ENCODE peak calls at places on chromosomes 5 and 9, in nine cellular contexts. H, N, J, X, Q, S, R, D and Y are unnamed samples.

GRCh38 chr9:93452710-93453046 is 703 bp downstream of the FAM120AOS start:
- DNase-seq in H (no peak), N (no peak), J (peak; percentile 46), X (no peak), Q (no peak), S (no peak), R (no peak), D (peak; percentile 45), Y (no peak)

GRCh38 chr9:133049043-133049442 is 12.7 kb upstream of the CEL start:
- DNase-seq in H (no peak), N (no peak), J (no peak), X (no peak), Q (no peak), S (no peak), R (no peak), D (no peak), Y (no peak)

GRCh38 chr9:136081113-136081825 is 13.8 kb downstream of the NACC2 start:
- DNase-seq in H (no peak), N (no peak), J (no peak), X (no peak), Q (no peak), S (no peak), R (no peak), D (no peak), Y (no peak)

GRCh38 chr5:176394881-176395675 is 6.5 kb downstream of the HIGD2A start:
- DNase-seq in H (no peak), N (no peak), J (no peak), X (no peak), Q (no peak), S (no peak), R (no peak), D (no peak), Y (no peak)

GRCh38 chr9:37511006-37511714 is 25.4 kb downstream of the POLR1E start:
- DNase-seq in H (no peak), N (no peak), J (no peak), X (peak; percentile 47), Q (peak; percentile 74), S (no peak), R (peak; percentile 22), D (no peak), Y (no peak)

GRCh38 chr5:132052520-132052919 is 7.9 kb upstream of the IL3 start:
- DNase-seq in H (no peak), N (peak; percentile 6), J (no peak), X (no peak), Q (no peak), S (no peak), R (no peak), D (no peak), Y (no peak)

GRCh38 chr5:127851964-127852363 is 148.8 kb downstream of the CCDC192 start:
- DNase-seq in H (no peak), N (no peak), J (no peak), X (no peak), Q (no peak), S (no peak), R (no peak), D (no peak), Y (no peak)

GRCh38 chr5:159515909-159516415 is 185.7 kb upstream of the IL12B start:
- DNase-seq in H (peak; percentile 49), N (peak; percentile 52), J (peak; percentile 88), X (peak; percentile 79), Q (peak; percentile 81), S (peak; percentile 52), R (peak; percentile 52), D (peak; percentile 80), Y (peak; percentile 13)

GRCh38 chr5:77181596-77182304 is 28.7 kb upstream of the PDE8B start:
- DNase-seq in H (no peak), N (no peak), J (no peak), X (no peak), Q (no peak), S (no peak), R (no peak), D (no peak), Y (no peak)

GRCh38 chr5:172696171-172696849 is 55.2 kb downstream of the NEURL1B start:
- DNase-seq in H (no peak), N (no peak), J (no peak), X (no peak), Q (no peak), S (no peak), R (no peak), D (no peak), Y (no peak)

GRCh38 chr5:76477061-76477460 is 74.0 kb downstream of the IQGAP2 start:
- DNase-seq in H (no peak), N (no peak), J (no peak), X (no peak), Q (no peak), S (no peak), R (no peak), D (no peak), Y (no peak)

GRCh38 chr5:175284806-175285205 is 159.2 kb downstream of the DRD1 start:
- DNase-seq in H (no peak), N (no peak), J (no peak), X (no peak), Q (no peak), S (no peak), R (no peak), D (no peak), Y (no peak)

GRCh38 chr5:93532370-93532769 is 48.6 kb downstream of the NR2F1-AS1 start:
- DNase-seq in H (no peak), N (peak; percentile 81), J (no peak), X (no peak), Q (no peak), S (no peak), R (peak; percentile 77), D (no peak), Y (no peak)

GRCh38 chr9:96448546-96449170 is 1.3 kb upstream of the HABP4 start:
- DNase-seq in H (no peak), N (no peak), J (no peak), X (no peak), Q (no peak), S (no peak), R (no peak), D (no peak), Y (no peak)

GRCh38 chr5:120545951-120546350 is 81.9 kb downstream of the PRR16 start:
- DNase-seq in H (no peak), N (no peak), J (no peak), X (no peak), Q (no peak), S (no peak), R (no peak), D (no peak), Y (no peak)

GRCh38 chr5:39648539-39649200 is 223.9 kb upstream of the DAB2 start:
- DNase-seq in H (no peak), N (peak; percentile 52), J (no peak), X (no peak), Q (no peak), S (no peak), R (peak; percentile 29), D (no peak), Y (no peak)

GRCh38 chr5:74839228-74839627 is 27.0 kb downstream of the FAM169A start:
- DNase-seq in H (no peak), N (no peak), J (no peak), X (no peak), Q (no peak), S (no peak), R (no peak), D (no peak), Y (no peak)

GRCh38 chr9:123263227-123263626 is 5.2 kb downstream of the STRBP start:
- DNase-seq in H (no peak), N (no peak), J (no peak), X (no peak), Q (no peak), S (no peak), R (no peak), D (no peak), Y (no peak)

GRCh38 chr9:114060711-114061110 is 17.4 kb downstream of the AMBP start:
- DNase-seq in H (no peak), N (no peak), J (no peak), X (no peak), Q (no peak), S (no peak), R (no peak), D (peak; percentile 22), Y (no peak)

GRCh38 chr9:106980551-106981101 is 117.7 kb downstream of the ZNF462 start:
- DNase-seq in H (no peak), N (no peak), J (no peak), X (no peak), Q (no peak), S (no peak), R (peak; percentile 36), D (no peak), Y (no peak)

GRCh38 chr9:113992276-113992951 is 85.7 kb downstream of the AMBP start:
- DNase-seq in H (no peak), N (peak; percentile 79), J (no peak), X (no peak), Q (no peak), S (no peak), R (no peak), D (no peak), Y (no peak)

GRCh38 chr9:120571443-120572257 is 8.3 kb downstream of the CDK5RAP2 start:
- DNase-seq in H (no peak), N (peak; percentile 57), J (no peak), X (no peak), Q (no peak), S (no peak), R (no peak), D (no peak), Y (no peak)

GRCh38 chr9:129838707-129839259 is 3.5 kb downstream of the USP20 start:
- DNase-seq in H (no peak), N (no peak), J (peak; percentile 52), X (no peak), Q (no peak), S (no peak), R (peak; percentile 96), D (peak; percentile 64), Y (no peak)

GRCh38 chr5:134508521-134509195 is 16.8 kb upstream of the JADE2 start:
- DNase-seq in H (no peak), N (no peak), J (no peak), X (no peak), Q (no peak), S (no peak), R (no peak), D (no peak), Y (no peak)

GRCh38 chr5:16617272-16617973 is 626 bp upstream of the RETREG1 start:
- DNase-seq in H (peak; percentile 39), N (no peak), J (peak; percentile 64), X (no peak), Q (no peak), S (peak; percentile 36), R (no peak), D (peak; percentile 71), Y (no peak)

GRCh38 chr5:180142008-180142803 is 66.8 kb downstream of the RASGEF1C start:
- DNase-seq in H (no peak), N (no peak), J (no peak), X (peak; percentile 2), Q (no peak), S (no peak), R (no peak), D (peak; percentile 35), Y (no peak)

GRCh38 chr5:92581690-92582089 is 999.3 kb downstream of the NR2F1-AS1 start:
- DNase-seq in H (no peak), N (no peak), J (no peak), X (no peak), Q (no peak), S (no peak), R (no peak), D (no peak), Y (no peak)

GRCh38 chr9:126219166-126219565 is 107.5 kb upstream of the MVB12B start:
- DNase-seq in H (no peak), N (no peak), J (no peak), X (no peak), Q (no peak), S (no peak), R (no peak), D (no peak), Y (no peak)

GRCh38 chr9:126624453-126624872 is 10.7 kb downstream of the LMX1B start:
- DNase-seq in H (no peak), N (no peak), J (no peak), X (no peak), Q (no peak), S (no peak), R (no peak), D (no peak), Y (no peak)

GRCh38 chr9:92949266-92949982 is 2.1 kb downstream of the FGD3 start:
- DNase-seq in H (no peak), N (no peak), J (no peak), X (no peak), Q (no peak), S (no peak), R (no peak), D (no peak), Y (no peak)